ENCODE peak calls at places on chromosomes 11 and 22, in nine cellular contexts. One of them, this sample, is unnamed.

GRCh38 chr11:14320020-14320419 is 39.0 kb downstream of the RRAS2 start:
- DNase-seq in brain microvascular endothelial cell: peak
- DNase-seq in BE2C: no peak
- DNase-seq in GM12865: peak
- DNase-seq in HCT116: no peak
- DNase-seq in endothelial cell of umbilical vein: no peak
- DNase-seq in mucosa of descending colon: no peak
- DNase-seq in fibroblast of the aortic adventitia: peak
- DNase-seq in choroid plexus epithelial cell: peak
- DNase-seq in this sample: no peak

GRCh38 chr11:36420025-36420424 is 90.0 kb downstream of the TRAF6 start:
- DNase-seq in GM12865: no peak
- DNase-seq in fibroblast of the aortic adventitia: no peak
- DNase-seq in brain microvascular endothelial cell: no peak
- DNase-seq in HCT116: no peak
- DNase-seq in BE2C: no peak
- DNase-seq in endothelial cell of umbilical vein: no peak
- DNase-seq in mucosa of descending colon: no peak
- DNase-seq in choroid plexus epithelial cell: no peak
- DNase-seq in this sample: no peak

GRCh38 chr11:16126361-16126760 is 230.0 kb downstream of the SOX6 start:
- DNase-seq in endothelial cell of umbilical vein: peak
- DNase-seq in mucosa of descending colon: no peak
- DNase-seq in BE2C: no peak
- DNase-seq in HCT116: no peak
- DNase-seq in choroid plexus epithelial cell: no peak
- DNase-seq in GM12865: no peak
- DNase-seq in brain microvascular endothelial cell: peak
- DNase-seq in fibroblast of the aortic adventitia: no peak
- DNase-seq in this sample: no peak

GRCh38 chr11:47111318-47111804 is 65.3 kb downstream of the ARFGAP2 start:
- DNase-seq in endothelial cell of umbilical vein: no peak
- DNase-seq in fibroblast of the aortic adventitia: no peak
- DNase-seq in HCT116: no peak
- DNase-seq in mucosa of descending colon: no peak
- DNase-seq in BE2C: no peak
- DNase-seq in choroid plexus epithelial cell: no peak
- DNase-seq in GM12865: peak
- DNase-seq in brain microvascular endothelial cell: no peak
- DNase-seq in this sample: no peak

GRCh38 chr22:37655252-37655563 is 3.3 kb upstream of the PDXP start:
- DNase-seq in BE2C: no peak
- DNase-seq in brain microvascular endothelial cell: no peak
- DNase-seq in mucosa of descending colon: no peak
- DNase-seq in HCT116: no peak
- DNase-seq in fibroblast of the aortic adventitia: no peak
- DNase-seq in choroid plexus epithelial cell: no peak
- DNase-seq in GM12865: no peak
- DNase-seq in endothelial cell of umbilical vein: no peak
- DNase-seq in this sample: no peak

GRCh38 chr11:3880724-3881123 is 25.3 kb downstream of the STIM1 start:
- DNase-seq in choroid plexus epithelial cell: peak
- DNase-seq in BE2C: peak
- DNase-seq in endothelial cell of umbilical vein: peak
- DNase-seq in HCT116: no peak
- DNase-seq in brain microvascular endothelial cell: peak
- DNase-seq in fibroblast of the aortic adventitia: peak
- DNase-seq in GM12865: peak
- DNase-seq in mucosa of descending colon: no peak
- DNase-seq in this sample: no peak

GRCh38 chr11:31764766-31765165 is 46.4 kb downstream of the PAX6 start:
- DNase-seq in BE2C: no peak
- DNase-seq in endothelial cell of umbilical vein: no peak
- DNase-seq in choroid plexus epithelial cell: no peak
- DNase-seq in GM12865: no peak
- DNase-seq in fibroblast of the aortic adventitia: no peak
- DNase-seq in brain microvascular endothelial cell: no peak
- DNase-seq in HCT116: no peak
- DNase-seq in mucosa of descending colon: no peak
- DNase-seq in this sample: no peak

GRCh38 chr11:117517097-117517496 is 189.4 kb downstream of the CEP164 start:
- DNase-seq in BE2C: no peak
- DNase-seq in mucosa of descending colon: no peak
- DNase-seq in GM12865: no peak
- DNase-seq in choroid plexus epithelial cell: no peak
- DNase-seq in brain microvascular endothelial cell: no peak
- DNase-seq in endothelial cell of umbilical vein: no peak
- DNase-seq in fibroblast of the aortic adventitia: no peak
- DNase-seq in HCT116: no peak
- DNase-seq in this sample: no peak

GRCh38 chr22:24217384-24217783 is 27.5 kb downstream of the GGT5 start:
- DNase-seq in fibroblast of the aortic adventitia: no peak
- DNase-seq in HCT116: no peak
- DNase-seq in GM12865: no peak
- DNase-seq in mucosa of descending colon: no peak
- DNase-seq in brain microvascular endothelial cell: no peak
- DNase-seq in endothelial cell of umbilical vein: no peak
- DNase-seq in BE2C: no peak
- DNase-seq in choroid plexus epithelial cell: no peak
- DNase-seq in this sample: no peak

GRCh38 chr11:92224394-92225205 is at the start of gene FAT3:
- DNase-seq in HCT116: no peak
- DNase-seq in BE2C: peak
- DNase-seq in choroid plexus epithelial cell: peak
- DNase-seq in endothelial cell of umbilical vein: peak
- DNase-seq in mucosa of descending colon: no peak
- DNase-seq in fibroblast of the aortic adventitia: no peak
- DNase-seq in brain microvascular endothelial cell: peak
- DNase-seq in GM12865: no peak
- DNase-seq in this sample: peak

GRCh38 chr11:1776944-1777715 is 13.4 kb upstream of the CTSD start:
- DNase-seq in mucosa of descending colon: no peak
- DNase-seq in GM12865: no peak
- DNase-seq in HCT116: no peak
- DNase-seq in endothelial cell of umbilical vein: no peak
- DNase-seq in BE2C: no peak
- DNase-seq in choroid plexus epithelial cell: no peak
- DNase-seq in fibroblast of the aortic adventitia: no peak
- DNase-seq in brain microvascular endothelial cell: no peak
- DNase-seq in this sample: no peak

GRCh38 chr22:20885017-20885556 is 26.3 kb downstream of the SNAP29 start:
- DNase-seq in mucosa of descending colon: no peak
- DNase-seq in fibroblast of the aortic adventitia: no peak
- DNase-seq in GM12865: no peak
- DNase-seq in endothelial cell of umbilical vein: no peak
- DNase-seq in BE2C: no peak
- DNase-seq in choroid plexus epithelial cell: no peak
- DNase-seq in HCT116: no peak
- DNase-seq in brain microvascular endothelial cell: no peak
- DNase-seq in this sample: no peak

DNA sequence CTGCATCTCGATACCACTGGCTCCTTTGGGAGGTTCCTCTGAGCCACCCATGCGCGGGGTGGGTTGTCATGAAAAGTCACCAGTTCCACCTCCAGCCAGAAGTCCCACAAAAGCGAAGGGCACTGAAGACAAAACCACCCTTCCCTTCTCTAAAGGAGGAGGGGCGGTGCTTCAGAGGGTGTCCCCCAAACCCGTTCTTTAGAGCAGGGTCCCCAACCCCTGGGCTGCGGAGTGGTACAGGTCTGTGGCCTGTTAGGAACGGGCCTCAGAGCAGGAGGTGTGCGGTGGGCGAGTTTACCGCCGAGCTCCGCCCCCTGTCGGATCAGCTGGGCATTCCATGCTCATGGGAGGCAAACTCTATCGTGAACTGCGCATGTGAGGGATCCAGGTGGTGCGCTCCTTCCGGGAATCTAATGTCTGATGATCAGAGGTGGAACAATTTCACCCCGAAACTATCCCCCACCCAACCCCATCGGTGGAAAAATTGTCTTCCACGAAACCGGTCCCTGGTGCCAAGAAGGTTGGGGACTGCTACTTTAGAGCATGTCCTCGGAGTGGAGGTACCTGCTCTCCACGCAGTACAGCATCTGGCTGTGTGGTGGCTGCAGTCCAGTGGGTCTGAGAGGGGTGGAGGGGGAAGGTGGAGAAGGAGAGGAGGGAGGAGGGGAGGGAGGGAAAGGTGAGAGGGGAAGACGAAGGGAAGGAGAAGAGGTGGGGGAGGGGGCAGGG is 72.9 kb upstream of the SEPTIN5 start:
- DNase-seq in BE2C: no peak
- DNase-seq in mucosa of descending colon: peak
- DNase-seq in endothelial cell of umbilical vein: peak
- DNase-seq in choroid plexus epithelial cell: peak
- DNase-seq in fibroblast of the aortic adventitia: no peak
- DNase-seq in HCT116: peak
- DNase-seq in brain microvascular endothelial cell: no peak
- DNase-seq in GM12865: no peak
- DNase-seq in this sample: no peak
- TF ChIP-seq CTCF in BE2C: no peak
- TF ChIP-seq CTCF in mucosa of descending colon: no peak
- TF ChIP-seq CTCF in endothelial cell of umbilical vein: peak
- TF ChIP-seq CTCF in choroid plexus epithelial cell: peak
- TF ChIP-seq CTCF in fibroblast of the aortic adventitia: peak
- TF ChIP-seq CTCF in HCT116: peak
- TF ChIP-seq CTCF in brain microvascular endothelial cell: peak
- TF ChIP-seq CTCF in GM12865: peak
- TF ChIP-seq CTCF in this sample: peak

DNA sequence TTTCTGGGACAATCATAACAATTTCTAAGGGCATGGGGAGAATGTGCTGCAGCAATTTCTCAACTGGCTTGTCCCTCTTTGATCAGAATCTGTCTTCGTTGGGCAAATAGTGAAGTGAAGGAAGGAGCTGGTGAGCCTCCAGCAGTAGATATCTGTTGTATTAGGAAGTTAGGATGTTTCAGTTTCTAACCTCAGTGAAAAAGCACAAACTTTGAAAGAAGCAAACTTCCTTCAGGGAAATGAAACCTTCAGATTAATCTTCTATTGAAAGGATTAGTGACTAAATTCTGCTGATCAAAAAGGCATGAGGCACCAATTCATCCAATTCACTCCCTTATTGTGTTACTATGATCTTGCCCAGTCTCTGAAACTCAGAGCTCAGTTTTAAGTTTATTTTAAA is 24.3 kb downstream of the LMO2 start:
- DNase-seq in fibroblast of the aortic adventitia: no peak
- DNase-seq in brain microvascular endothelial cell: no peak
- DNase-seq in choroid plexus epithelial cell: no peak
- DNase-seq in BE2C: no peak
- DNase-seq in mucosa of descending colon: no peak
- DNase-seq in endothelial cell of umbilical vein: no peak
- DNase-seq in HCT116: no peak
- DNase-seq in GM12865: no peak
- DNase-seq in this sample: no peak
- H3K4me3 ChIP-seq in fibroblast of the aortic adventitia: no peak
- H3K4me3 ChIP-seq in brain microvascular endothelial cell: no peak
- H3K4me3 ChIP-seq in choroid plexus epithelial cell: no peak
- H3K4me3 ChIP-seq in BE2C: no peak
- H3K4me3 ChIP-seq in mucosa of descending colon: no peak
- H3K4me3 ChIP-seq in endothelial cell of umbilical vein: no peak
- H3K4me3 ChIP-seq in HCT116: no peak
- H3K4me3 ChIP-seq in GM12865: no peak
- H3K4me3 ChIP-seq in this sample: no peak

DNA sequence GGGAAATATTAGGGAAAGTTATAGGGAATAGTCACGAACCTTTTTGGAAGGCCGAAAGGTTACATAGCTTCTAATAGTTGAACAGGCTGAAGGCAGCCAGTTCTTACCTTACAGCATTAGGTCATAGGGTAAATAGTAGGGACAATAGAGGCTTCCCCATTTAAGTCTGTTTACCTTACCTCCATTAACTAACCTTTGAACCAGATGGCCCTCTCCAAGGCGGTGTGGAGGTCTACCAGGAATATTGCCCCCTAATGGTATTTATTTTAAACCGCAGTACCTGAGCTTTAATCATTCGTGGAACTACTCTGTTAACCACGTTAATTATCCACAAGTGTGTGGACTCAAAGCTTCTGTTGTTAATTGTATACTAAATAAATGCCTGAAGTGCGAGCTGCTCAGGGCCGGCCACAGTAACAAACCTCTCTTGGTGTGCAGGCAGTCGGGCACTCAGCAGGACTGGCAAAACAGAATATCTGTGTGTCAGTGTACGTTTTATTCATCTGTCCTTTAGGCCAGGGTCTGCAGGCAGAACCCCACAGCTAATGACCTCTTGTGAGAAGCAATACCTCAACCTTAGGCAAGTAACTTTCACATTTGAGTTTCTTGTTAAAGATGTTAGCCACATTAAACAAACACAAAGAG is 81.7 kb downstream of the PRCP start:
- DNase-seq in fibroblast of the aortic adventitia: no peak
- DNase-seq in BE2C: no peak
- DNase-seq in GM12865: no peak
- DNase-seq in choroid plexus epithelial cell: no peak
- DNase-seq in HCT116: no peak
- DNase-seq in endothelial cell of umbilical vein: no peak
- DNase-seq in brain microvascular endothelial cell: no peak
- DNase-seq in mucosa of descending colon: no peak
- DNase-seq in this sample: no peak
- TF ChIP-seq CTCF in fibroblast of the aortic adventitia: no peak
- TF ChIP-seq CTCF in BE2C: peak
- TF ChIP-seq CTCF in GM12865: no peak
- TF ChIP-seq CTCF in choroid plexus epithelial cell: no peak
- TF ChIP-seq CTCF in HCT116: no peak
- TF ChIP-seq CTCF in endothelial cell of umbilical vein: no peak
- TF ChIP-seq CTCF in brain microvascular endothelial cell: no peak
- TF ChIP-seq CTCF in mucosa of descending colon: no peak
- TF ChIP-seq CTCF in this sample: no peak

DNA sequence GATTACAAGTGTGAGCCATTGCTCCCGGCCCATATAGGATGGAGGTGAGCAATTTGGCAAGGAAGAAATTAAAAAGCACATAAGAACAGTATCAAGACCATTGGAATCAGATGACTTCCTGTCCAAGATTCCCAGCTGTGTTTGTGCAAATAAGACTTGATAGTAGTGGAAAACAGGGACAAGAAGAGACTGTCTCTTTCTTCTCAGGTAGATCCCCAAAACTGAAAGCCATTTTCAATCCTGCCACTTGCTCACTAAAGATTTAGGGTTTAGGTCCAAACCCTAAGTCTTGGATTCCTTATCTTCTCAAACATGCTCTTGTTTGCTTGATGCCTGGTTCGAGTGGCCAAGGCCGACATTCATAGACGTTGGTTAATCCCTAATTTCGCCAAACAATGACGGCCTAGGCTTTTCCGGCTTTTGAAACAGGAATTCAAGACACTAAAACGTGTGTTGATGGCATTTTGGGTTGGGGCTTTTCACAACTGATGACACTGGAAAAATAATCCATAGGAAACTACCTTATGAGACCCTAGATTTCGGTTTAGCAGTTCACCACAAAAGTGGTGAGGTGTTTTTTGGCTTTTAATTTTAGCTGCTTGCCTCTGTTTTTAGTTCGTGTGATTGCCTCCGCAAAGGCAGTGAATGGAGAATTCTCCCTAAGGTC is 1.0 kb upstream of the GTPBP1 start:
- DNase-seq in GM12865: no peak
- DNase-seq in fibroblast of the aortic adventitia: peak
- DNase-seq in brain microvascular endothelial cell: no peak
- DNase-seq in choroid plexus epithelial cell: no peak
- DNase-seq in HCT116: no peak
- DNase-seq in endothelial cell of umbilical vein: peak
- DNase-seq in BE2C: no peak
- DNase-seq in mucosa of descending colon: no peak
- DNase-seq in this sample: no peak
- H3K4me3 ChIP-seq in GM12865: peak
- H3K4me3 ChIP-seq in fibroblast of the aortic adventitia: peak
- H3K4me3 ChIP-seq in brain microvascular endothelial cell: peak
- H3K4me3 ChIP-seq in choroid plexus epithelial cell: peak
- H3K4me3 ChIP-seq in HCT116: peak
- H3K4me3 ChIP-seq in endothelial cell of umbilical vein: no peak
- H3K4me3 ChIP-seq in BE2C: peak
- H3K4me3 ChIP-seq in mucosa of descending colon: no peak
- H3K4me3 ChIP-seq in this sample: peak

This sample was measured in AG04450.